ENCODE peak calls at places on chromosomes 13 and 19, in four cellular contexts. C is K562, I is HL-60, O is GM12878. W is an unnamed sample.

GRCh38 chr13:24220086-24220703 is 59.7 kb downstream of the SPATA13 start:
- DNase-seq in C (peak), O (no peak), I (peak), W (peak)

GRCh38 chr13:76884571-76885202 is 1.5 kb downstream of the KCTD12 start:
- DNase-seq in C (no peak), I (no peak), O (no peak), W (no peak)

GRCh38 chr19:36423925-36424324 is 5.5 kb upstream of the ZFP82 start:
- DNase-seq in I (no peak), C (no peak), O (no peak), W (no peak)

GRCh38 chr13:67001363-67001762 is 228.8 kb downstream of the PCDH9 start:
- DNase-seq in O (no peak), I (no peak), C (no peak), W (no peak)

GRCh38 chr13:23889598-23890224 is 511 bp upstream of the MIPEP start:
- DNase-seq in I (peak), O (no peak), C (no peak), W (no peak)

GRCh38 chr13:99981115-99982020 is at the start of gene ZIC2:
- DNase-seq in O (no peak), I (no peak), C (peak), W (no peak)

GRCh38 chr13:30159446-30159839 is 147.9 kb downstream of the KATNAL1 start:
- DNase-seq in C (no peak), O (no peak), I (no peak), W (no peak)

GRCh38 chr19:3125900-3126524 is 9.8 kb upstream of the GNA15 start:
- DNase-seq in C (peak), O (no peak), I (peak), W (peak)

GRCh38 chr13:111658150-111659100 is 338.0 kb downstream of the TEX29 start:
- DNase-seq in C (no peak), O (no peak), I (no peak), W (no peak)

GRCh38 chr19:47209323-47210179 is 21.4 kb downstream of the BBC3 start:
- DNase-seq in I (no peak), C (no peak), O (no peak), W (no peak)

GRCh38 chr13:40433577-40433976 is 232.9 kb downstream of the FOXO1 start:
- DNase-seq in O (no peak), I (peak), C (no peak), W (no peak)

GRCh38 chr13:99496322-99497142 is 4.7 kb upstream of the TM9SF2 start:
- DNase-seq in O (peak), I (peak), C (peak), W (no peak)

GRCh38 chr19:40604647-40605200 is 3.6 kb downstream of the LTBP4 start:
- DNase-seq in O (no peak), C (peak), I (no peak), W (no peak)

GRCh38 chr19:40607311-40607871 is 6.2 kb downstream of the LTBP4 start:
- DNase-seq in I (no peak), O (no peak), C (peak), W (no peak)

GRCh38 chr19:40603071-40603718 is 2.0 kb downstream of the LTBP4 start:
- DNase-seq in C (peak), I (no peak), O (no peak), W (no peak)

GRCh38 chr19:40603719-40604646 is 2.8 kb downstream of the LTBP4 start:
- DNase-seq in I (peak), O (peak), C (peak), W (peak)

GRCh38 chr19:40605201-40605971 is 4.2 kb downstream of the LTBP4 start:
- DNase-seq in I (peak), C (peak), O (peak), W (peak)
- TF ChIP-seq POLR2AphosphoS5 in I (no peak), C (peak), O (no peak), W (no peak)

GRCh38 chr13:97627566-97627965 is 193.6 kb downstream of the RAP2A start:
- DNase-seq in C (peak), I (no peak), O (no peak), W (no peak)

GRCh38 chr13:97631158-97631557 is 197.2 kb downstream of the RAP2A start:
- DNase-seq in C (peak), O (no peak), I (no peak), W (no peak)

GRCh38 chr13:97630725-97631124 is 196.8 kb downstream of the RAP2A start:
- DNase-seq in I (no peak), O (no peak), C (no peak), W (no peak)

GRCh38 chr13:97629601-97630272 is 195.8 kb downstream of the RAP2A start:
- DNase-seq in O (no peak), C (no peak), I (no peak), W (no peak)
- TF ChIP-seq SPI1 in O (no peak), C (no peak), I (no peak), W (no peak)

DNA sequence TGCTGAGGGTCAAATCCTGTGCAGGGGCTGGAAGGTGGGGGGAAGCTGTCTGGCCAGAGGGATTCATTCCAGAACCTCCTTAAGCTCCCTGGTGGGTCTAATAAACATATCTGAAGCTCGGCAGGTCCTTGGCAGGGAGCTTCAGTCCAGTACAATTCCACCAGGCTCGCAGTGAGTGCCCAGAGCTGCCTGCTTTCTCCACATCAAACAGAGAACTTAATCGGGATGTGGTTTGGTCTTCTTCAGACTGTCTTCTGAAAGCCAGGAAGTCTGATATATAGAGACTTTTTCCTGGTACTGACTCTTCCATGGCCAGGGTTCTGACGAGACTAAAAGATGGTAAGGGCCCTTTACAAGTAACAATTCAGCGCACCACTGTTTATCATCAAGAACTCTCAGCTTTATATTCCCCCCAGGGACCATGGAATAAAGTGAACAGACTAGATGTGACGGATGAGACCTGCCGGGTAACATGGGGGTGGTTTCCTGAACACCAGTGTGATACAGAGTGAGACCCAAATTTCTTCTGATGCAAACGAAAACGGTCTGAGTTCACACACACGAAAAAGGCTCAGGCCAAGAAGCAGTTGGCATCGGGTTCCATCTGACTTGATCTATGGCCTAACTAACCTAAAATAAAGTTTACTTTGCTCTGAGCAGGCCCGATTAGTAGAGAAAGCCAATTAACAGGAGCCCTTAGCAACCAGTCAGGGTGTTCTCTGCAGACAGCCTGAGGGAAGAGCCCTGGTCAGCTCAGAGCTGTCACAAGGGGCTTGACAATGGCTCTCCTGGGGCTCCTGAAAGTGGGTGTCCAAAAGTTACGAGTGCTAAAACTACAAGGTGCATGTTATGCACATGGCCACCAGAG is 29.0 kb downstream of the RANBP3 start:
- DNase-seq in I (no peak), C (no peak), O (no peak), W (no peak)
- TF ChIP-seq POLR2AphosphoS5 in I (no peak), C (no peak), O (no peak), W (no peak)

DNA sequence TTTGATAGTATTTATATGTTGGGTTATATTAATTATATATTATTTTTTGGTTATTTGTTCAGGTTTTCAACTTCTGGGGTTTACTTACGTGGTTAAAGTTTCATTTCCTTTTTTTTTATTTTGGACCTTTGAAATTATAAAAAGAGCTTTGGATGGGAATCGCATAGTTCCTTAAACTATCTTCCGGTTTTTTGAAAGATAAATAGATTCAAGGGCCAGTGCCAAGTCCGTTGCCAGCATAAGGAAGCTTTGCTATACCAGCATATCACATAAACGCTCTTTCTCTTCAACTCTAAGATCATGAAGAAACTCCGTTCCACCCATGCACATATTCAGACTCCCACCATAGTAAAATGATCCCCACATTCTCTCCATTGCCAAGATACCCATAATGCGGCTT is 7.4 kb upstream of the OXGR1 start:
- DNase-seq in I (peak), O (no peak), C (no peak), W (no peak)
- TF ChIP-seq SPI1 in I (no peak), O (no peak), C (no peak), W (no peak)

DNA sequence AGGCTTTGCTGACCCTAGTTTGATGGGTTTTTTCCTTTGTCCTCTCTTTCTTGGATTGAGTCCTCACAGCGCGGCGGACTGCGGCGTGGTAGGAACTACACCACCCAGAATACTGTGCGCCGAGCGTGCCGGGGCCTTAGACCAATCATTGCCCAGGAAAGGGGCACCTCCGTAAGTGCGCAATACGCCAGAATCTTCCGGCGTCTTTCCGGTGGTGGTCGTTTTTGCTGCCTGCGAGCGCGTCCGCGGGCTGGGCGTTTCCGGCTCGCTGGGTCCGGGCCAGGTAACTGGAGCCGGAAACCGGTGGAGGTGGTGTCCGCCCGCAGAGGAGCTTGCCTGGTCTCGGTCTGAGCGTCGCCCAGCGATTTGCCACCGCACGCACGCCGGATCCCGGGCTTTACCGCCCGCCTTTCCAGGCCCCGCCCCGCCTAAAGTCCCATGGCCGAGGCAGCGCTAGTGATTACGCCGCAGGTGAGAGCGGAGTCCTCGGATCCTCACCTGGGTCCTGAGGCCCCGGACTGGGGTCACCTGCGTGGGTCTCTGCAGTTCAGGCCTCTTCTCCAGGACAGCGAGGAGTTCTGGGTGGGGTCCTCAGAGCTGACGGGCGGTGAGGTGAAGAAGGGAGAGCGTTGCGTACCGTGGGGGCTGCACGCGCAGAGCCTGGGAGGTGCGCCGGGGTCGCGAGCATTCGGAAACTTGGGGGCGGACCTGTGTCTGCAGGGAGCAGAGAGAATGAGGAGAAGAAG is at the start of gene ZNF549:
- DNase-seq in O (peak), C (peak), I (peak), W (peak)
- TF ChIP-seq POLR2AphosphoS5 in O (peak), C (no peak), I (peak), W (peak)

GRCh38 chr19:19539738-19540703 is 2.0 kb downstream of the CILP2 start:
- DNase-seq in I (no peak), C (peak), O (no peak), W (no peak)
- TF ChIP-seq SPI1 in I (no peak), C (no peak), O (no peak), W (no peak)

GRCh38 chr19:32373614-32374295 is 28.3 kb downstream of the ZNF507 start:
- DNase-seq in C (peak), O (no peak), I (no peak), W (no peak)
- TF ChIP-seq POLR2AphosphoS5 in C (peak), O (no peak), I (no peak), W (no peak)

DNA sequence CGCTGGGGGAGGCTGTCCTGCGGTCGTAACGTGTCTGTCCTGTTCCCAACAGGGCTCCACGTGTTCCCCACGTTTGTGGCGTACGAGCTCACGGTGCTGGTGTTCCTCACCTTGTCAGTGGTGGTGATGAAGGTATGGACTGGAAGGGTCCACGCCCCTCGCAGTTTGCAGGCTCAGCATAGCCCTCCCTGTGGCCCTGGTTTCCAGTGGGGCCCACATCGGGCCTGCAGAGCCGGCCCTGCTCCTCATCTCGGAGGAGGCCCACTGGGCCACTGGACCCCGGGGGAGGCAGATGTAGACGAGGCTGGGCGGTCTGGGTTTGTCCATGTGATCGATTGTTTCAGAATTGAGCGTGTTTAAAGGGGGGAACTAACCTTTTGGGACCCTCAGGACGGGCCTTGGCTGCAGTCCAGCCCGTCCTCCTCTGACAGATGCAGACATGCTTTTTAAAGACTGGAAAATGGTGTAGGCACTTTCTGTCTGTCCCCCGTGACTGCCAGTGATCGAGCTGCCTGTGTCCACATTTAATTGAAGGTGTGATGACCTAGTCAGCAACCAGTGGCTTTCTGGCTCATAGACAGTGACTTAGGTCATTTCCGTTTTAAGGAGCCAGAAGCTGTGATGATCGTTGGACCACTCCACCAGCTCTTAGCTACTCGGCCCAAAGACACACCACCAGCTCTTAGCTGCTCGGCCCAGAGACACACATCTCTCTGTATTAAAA is 37.1 kb upstream of the TFDP1 start:
- DNase-seq in C (no peak), O (no peak), I (no peak), W (no peak)
- TF ChIP-seq SPI1 in C (no peak), O (no peak), I (no peak), W (no peak)

DNA sequence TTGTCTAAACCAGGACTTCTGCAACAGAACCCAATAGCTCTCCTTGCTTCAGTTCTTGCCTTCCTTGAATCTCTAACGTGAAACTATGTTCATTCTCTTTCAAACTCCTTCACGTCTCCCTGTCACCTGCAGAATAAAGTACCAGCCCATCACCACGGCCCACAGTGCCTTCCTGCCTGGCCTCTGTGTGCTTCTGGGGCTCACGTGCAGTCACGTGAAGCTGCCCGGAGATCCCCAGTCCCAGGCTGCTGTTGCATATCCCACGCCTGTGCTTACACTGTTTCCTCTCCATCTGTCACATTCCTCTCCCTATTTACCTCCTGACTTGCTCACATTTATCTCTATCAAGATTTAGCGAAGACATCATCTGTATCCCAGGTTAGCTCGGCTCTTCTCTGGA is 102.8 kb downstream of the STARD13 start:
- DNase-seq in C (no peak), O (no peak), I (no peak), W (no peak)
- TF ChIP-seq POLR2AphosphoS5 in C (no peak), O (no peak), I (no peak), W (no peak)